ENCODE peak calls at places on chromosomes 1 and 21, in eight cellular contexts. U is neural progenitor cell, I is heart left ventricle, B is stomach, R is upper lobe of right lung, M is HCT116, N is AG10803, G is AG04450. E is an unnamed sample.
A peak's percentile ranks its signal among the peaks of the same experiment; 100 is the strongest.

GRCh38 chr1:5989731-5990271 is 2.4 kb downstream of the NPHP4 start:
- DNase-seq in B (no peak), I (no peak), G (no peak), R (peak; percentile 49), M (no peak), U (no peak), N (no peak), E (no peak)

GRCh38 chr1:164801246-164801731 is 242.3 kb downstream of the PBX1 start:
- DNase-seq in M (no peak), B (no peak), R (no peak), G (no peak), N (no peak), I (no peak), U (no peak), E (no peak)

GRCh38 chr1:3926956-3927355 is 26.9 kb upstream of the C1orf174 start:
- DNase-seq in R (no peak), M (no peak), I (no peak), N (no peak), B (no peak), G (no peak), U (no peak), E (no peak)

GRCh38 chr1:236338096-236338495 is 56.0 kb upstream of the EDARADD start:
- DNase-seq in G (no peak), U (no peak), I (no peak), M (no peak), N (peak; percentile 2), B (no peak), R (no peak), E (peak; percentile 46)

GRCh38 chr1:110462964-110463363 is 12.0 kb downstream of the PROK1 start:
- DNase-seq in B (no peak), R (no peak), I (no peak), U (no peak), N (no peak), M (no peak), G (no peak), E (no peak)

GRCh38 chr1:64834734-64835133 is 89.9 kb downstream of the RAVER2 start:
- DNase-seq in M (no peak), G (no peak), U (no peak), B (no peak), I (no peak), N (peak; percentile 34), R (no peak), E (peak; percentile 14)

GRCh38 chr21:14741237-14741636 is 195.1 kb upstream of the SAMSN1 start:
- DNase-seq in B (no peak), M (peak; percentile 13), G (no peak), R (no peak), I (no peak), N (no peak), U (no peak), E (peak; percentile 70)

GRCh38 chr1:245330951-245331350 is 176.2 kb downstream of the KIF26B start:
- DNase-seq in U (peak; percentile 14), R (no peak), B (no peak), N (no peak), I (no peak), G (no peak), M (no peak), E (no peak)

GRCh38 chr1:204191481-204191880 is 4.8 kb downstream of the KISS1 start:
- DNase-seq in M (no peak), G (no peak), N (no peak), U (no peak), B (peak; percentile 55), I (no peak), R (no peak), E (no peak)

GRCh38 chr1:96409087-96409486 is 312.5 kb upstream of the PTBP2 start:
- DNase-seq in N (no peak), B (no peak), U (no peak), G (no peak), I (peak; percentile 37), R (no peak), M (no peak), E (no peak)

GRCh38 chr1:97647776-97648175 is 273.1 kb downstream of the DPYD start:
- DNase-seq in I (no peak), U (no peak), N (peak; percentile 72), G (peak; percentile 0), R (no peak), M (no peak), B (no peak), E (peak; percentile 42)

GRCh38 chr1:28512058-28512611 is 6.3 kb downstream of the RCC1 start:
- DNase-seq in N (no peak), I (no peak), B (no peak), M (no peak), R (no peak), U (no peak), G (no peak), E (peak; percentile 55)

GRCh38 chr1:113282897-113283285 is 107.4 kb upstream of the MAGI3 start:
- DNase-seq in M (no peak), I (no peak), U (no peak), R (no peak), G (no peak), N (no peak), B (no peak), E (no peak)

GRCh38 chr1:57215175-57215574 is 208.7 kb downstream of the DAB1 start:
- DNase-seq in G (no peak), M (no peak), B (no peak), U (no peak), N (no peak), I (no peak), R (no peak), E (no peak)

GRCh38 chr1:18949689-18950414 is 6.6 kb downstream of the IFFO2 start:
- DNase-seq in B (no peak), R (no peak), U (peak; percentile 77), I (peak; percentile 44), N (peak; percentile 79), G (no peak), M (no peak), E (peak; percentile 48)

GRCh38 chr1:173415490-173415889 is 61.6 kb upstream of the PRDX6 start:
- DNase-seq in G (no peak), R (no peak), U (no peak), N (no peak), I (no peak), B (no peak), M (no peak), E (no peak)

GRCh38 chr1:15110128-15110866 is 43.2 kb upstream of the TMEM51 start:
- DNase-seq in M (no peak), N (no peak), B (no peak), G (no peak), I (no peak), U (no peak), R (no peak), E (no peak)

GRCh38 chr1:198774418-198774817 is 135.6 kb downstream of the PTPRC start:
- DNase-seq in U (no peak), B (no peak), N (no peak), M (no peak), I (no peak), G (no peak), R (no peak), E (no peak)

DNA sequence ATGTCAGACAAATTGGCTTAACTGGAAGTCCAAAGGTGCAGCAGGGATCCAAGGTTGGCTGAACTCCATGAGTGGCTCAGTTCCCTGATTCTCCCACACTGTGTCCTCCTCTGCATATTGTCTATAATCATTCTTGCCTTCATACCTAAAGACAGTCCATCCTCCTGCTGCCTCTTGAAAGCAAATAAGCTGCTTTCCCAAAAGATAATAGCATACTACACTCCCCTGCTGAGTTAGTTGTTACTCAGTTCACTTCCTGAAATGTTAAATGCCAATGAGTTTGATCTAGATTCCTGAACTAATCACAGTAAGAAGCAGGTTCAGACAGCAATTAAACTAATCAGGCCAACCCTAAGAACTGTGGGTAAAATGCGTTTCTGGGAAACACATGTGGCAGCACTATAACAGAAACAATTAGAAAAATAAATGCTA is 51.0 kb upstream of the BOLA1 start:
- DNase-seq in U (peak; percentile 26), R (no peak), M (no peak), G (no peak), N (no peak), B (no peak), I (no peak), E (peak; percentile 21)
- TF ChIP-seq CTCF in U (no peak), R (no peak), M (no peak), G (no peak), N (no peak), B (no peak), I (no peak), E (no peak)

DNA sequence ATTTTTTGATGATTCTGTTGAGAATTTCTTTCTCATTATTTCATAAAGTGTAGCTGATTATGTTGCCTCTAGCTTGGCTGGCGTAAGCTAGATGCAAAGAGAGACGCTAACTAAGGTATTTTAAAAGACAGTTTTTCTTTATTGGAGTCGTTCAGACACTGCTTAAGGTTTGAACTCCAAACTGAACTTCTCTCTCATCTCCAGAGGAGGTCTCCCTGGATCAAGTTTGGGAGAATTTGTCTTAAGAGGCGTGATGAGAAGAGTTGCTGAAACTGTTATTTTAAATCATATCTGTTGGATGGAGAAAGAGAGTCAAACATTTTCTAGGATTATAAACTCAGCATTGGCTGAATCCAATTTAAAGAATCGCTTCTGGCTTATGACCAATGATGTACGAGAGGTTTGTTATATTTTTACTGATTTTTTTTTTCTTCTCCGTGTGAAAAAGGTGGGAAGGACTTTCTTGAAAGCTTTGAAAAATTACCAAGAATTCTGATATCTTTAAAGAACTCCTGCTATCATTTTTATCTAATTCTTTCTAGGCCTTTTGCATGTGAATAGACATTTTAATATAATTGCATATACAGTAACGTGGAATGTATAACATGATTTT is 34.0 kb downstream of the MAP3K7CL start:
- DNase-seq in I (no peak), M (peak; percentile 69), G (no peak), N (peak; percentile 81), R (no peak), U (peak; percentile 44), B (no peak), E (peak; percentile 89)
- TF ChIP-seq CTCF in I (peak; percentile 80), M (peak; percentile 67), G (peak; percentile 85), N (peak; percentile 98), R (peak; percentile 72), U (peak; percentile 54), B (peak; percentile 43), E (peak; percentile 84)

GRCh38 chr1:107525146-107525545 is 384.3 kb downstream of the NTNG1 start:
- DNase-seq in R (no peak), N (peak; percentile 25), I (no peak), G (no peak), U (no peak), B (no peak), M (no peak), E (peak; percentile 40)

GRCh38 chr1:107526524-107527198 is 385.8 kb downstream of the NTNG1 start:
- DNase-seq in U (no peak), M (no peak), N (no peak), I (no peak), G (no peak), R (no peak), B (no peak), E (no peak)

GRCh38 chr1:107525961-107526360 is 385.1 kb downstream of the NTNG1 start:
- DNase-seq in N (no peak), R (no peak), M (no peak), G (no peak), I (no peak), B (no peak), U (no peak), E (no peak)

GRCh38 chr1:107523736-107524135 is 382.9 kb downstream of the NTNG1 start:
- DNase-seq in M (no peak), I (no peak), U (peak; percentile 70), B (no peak), G (no peak), N (no peak), R (no peak), E (no peak)

GRCh38 chr1:107523061-107523460 is 382.2 kb downstream of the NTNG1 start:
- DNase-seq in R (no peak), N (no peak), G (no peak), U (no peak), I (no peak), M (no peak), B (no peak), E (no peak)
- TF ChIP-seq CTCF in R (no peak), N (no peak), G (no peak), U (no peak), I (no peak), M (no peak), B (no peak), E (no peak)

GRCh38 chr1:62111084-62111483 is 83.6 kb upstream of the L1TD1 start:
- DNase-seq in I (no peak), U (no peak), R (no peak), N (no peak), B (no peak), G (no peak), M (no peak), E (no peak)
- TF ChIP-seq CTCF in I (peak; percentile 7), U (peak; percentile 20), R (no peak), N (no peak), B (no peak), G (no peak), M (no peak), E (no peak)